ENCODE peak calls at places on chromosomes 16 and 17, in seven cellular contexts. H is A549; P is OCI-LY7; M is right lobe of liver; A is CD8-positive, alpha-beta memory T cell; L is gastrocnemius medialis; R is CD8-positive, alpha-beta T cell. Q is an unnamed sample.

GRCh38 chr17:72953621-72954020 is 138.9 kb downstream of the SLC39A11 start:
- DNase-seq in P (no peak), L (no peak), H (no peak), A (no peak), M (no peak), R (no peak), Q (no peak)

GRCh38 chr16:72313903-72314302 is 141.9 kb upstream of the PMFBP1 start:
- DNase-seq in H (no peak), L (no peak), R (no peak), P (no peak), A (no peak), M (no peak), Q (no peak)

GRCh38 chr16:18841833-18842525 is 40.6 kb upstream of the ARL6IP1 start:
- DNase-seq in L (no peak), M (no peak), A (no peak), P (no peak), H (no peak), R (no peak), Q (no peak)

GRCh38 chr16:49961087-49961486 is 63.9 kb upstream of the CNEP1R1 start:
- DNase-seq in P (no peak), R (no peak), L (no peak), M (no peak), A (no peak), H (no peak), Q (no peak)

GRCh38 chr16:23058576-23058975 is 90.7 kb downstream of the USP31 start:
- DNase-seq in H (no peak), P (no peak), R (no peak), A (no peak), L (no peak), M (no peak), Q (peak; percentile 14)

GRCh38 chr17:39923836-39924690 is 3.3 kb downstream of the ORMDL3 start:
- DNase-seq in P (no peak), A (no peak), R (no peak), L (no peak), M (peak; percentile 93), H (no peak), Q (no peak)

GRCh38 chr17:8103549-8103948 is 14.8 kb downstream of the ALOXE3 start:
- DNase-seq in L (no peak), H (no peak), M (no peak), R (no peak), A (no peak), P (no peak), Q (no peak)

GRCh38 chr17:3927628-3928010 is 11.4 kb upstream of the P2RX1 start:
- DNase-seq in R (no peak), L (no peak), P (no peak), A (no peak), M (no peak), H (no peak), Q (no peak)

GRCh38 chr16:48498761-48499600 is 111.0 kb downstream of the N4BP1 start:
- DNase-seq in L (no peak), P (no peak), A (no peak), M (peak; percentile 65), H (no peak), R (no peak), Q (no peak)

GRCh38 chr17:75468311-75468754 is 11.9 kb downstream of the TMEM94 start:
- DNase-seq in M (no peak), A (no peak), P (no peak), H (no peak), R (no peak), L (peak; percentile 63), Q (no peak)

GRCh38 chr17:74141612-74142011 is 61.9 kb upstream of the RPL38 start:
- DNase-seq in L (no peak), R (no peak), M (no peak), P (no peak), A (no peak), H (no peak), Q (no peak)

GRCh38 chr17:75778861-75779249 is 5.8 kb upstream of the UNK start:
- DNase-seq in L (peak; percentile 44), R (no peak), A (peak; percentile 76), M (peak; percentile 83), H (peak; percentile 55), P (peak; percentile 84), Q (peak; percentile 61)

GRCh38 chr17:36760425-36760824 is 159.0 kb downstream of the MRM1 start:
- DNase-seq in A (no peak), M (no peak), P (no peak), L (no peak), R (no peak), H (no peak), Q (no peak)

GRCh38 chr17:36849871-36850348 is 87.4 kb upstream of the LHX1 start:
- DNase-seq in R (no peak), H (peak; percentile 38), P (peak; percentile 4), M (no peak), A (no peak), L (no peak), Q (no peak)

GRCh38 chr17:49963626-49964538 is 5.1 kb upstream of the DLX4 start:
- DNase-seq in L (no peak), R (no peak), M (no peak), H (no peak), A (no peak), P (no peak), Q (no peak)

GRCh38 chr16:566475-567361 is at the start of gene NHLRC4:
- DNase-seq in R (peak; percentile 57), H (no peak), A (peak; percentile 28), P (peak; percentile 90), L (peak; percentile 40), M (no peak), Q (no peak)

GRCh38 chr17:75689441-75689873 is 22.3 kb downstream of the SAP30BP start:
- DNase-seq in R (peak; percentile 44), A (peak; percentile 38), P (peak; percentile 98), H (no peak), L (no peak), M (no peak), Q (no peak)

GRCh38 chr16:12679660-12680272 is 123.9 kb downstream of the CPPED1 start:
- DNase-seq in L (no peak), A (no peak), R (no peak), M (no peak), P (no peak), H (no peak), Q (no peak)

GRCh38 chr17:80981062-80981902 is 10.4 kb upstream of the CHMP6 start:
- DNase-seq in H (no peak), P (peak; percentile 51), L (no peak), R (peak; percentile 38), A (peak; percentile 21), M (no peak), Q (no peak)

GRCh38 chr17:80980397-80981061 is 11.1 kb upstream of the CHMP6 start:
- DNase-seq in M (no peak), R (no peak), A (no peak), P (no peak), L (no peak), H (no peak), Q (no peak)

GRCh38 chr17:80981929-80982425 is 9.7 kb upstream of the CHMP6 start:
- DNase-seq in M (peak; percentile 46), P (no peak), L (no peak), R (no peak), A (no peak), H (no peak), Q (no peak)

GRCh38 chr17:80983545-80983944 is 8.1 kb upstream of the CHMP6 start:
- DNase-seq in L (no peak), M (peak; percentile 50), H (no peak), A (no peak), P (no peak), R (no peak), Q (no peak)

DNA sequence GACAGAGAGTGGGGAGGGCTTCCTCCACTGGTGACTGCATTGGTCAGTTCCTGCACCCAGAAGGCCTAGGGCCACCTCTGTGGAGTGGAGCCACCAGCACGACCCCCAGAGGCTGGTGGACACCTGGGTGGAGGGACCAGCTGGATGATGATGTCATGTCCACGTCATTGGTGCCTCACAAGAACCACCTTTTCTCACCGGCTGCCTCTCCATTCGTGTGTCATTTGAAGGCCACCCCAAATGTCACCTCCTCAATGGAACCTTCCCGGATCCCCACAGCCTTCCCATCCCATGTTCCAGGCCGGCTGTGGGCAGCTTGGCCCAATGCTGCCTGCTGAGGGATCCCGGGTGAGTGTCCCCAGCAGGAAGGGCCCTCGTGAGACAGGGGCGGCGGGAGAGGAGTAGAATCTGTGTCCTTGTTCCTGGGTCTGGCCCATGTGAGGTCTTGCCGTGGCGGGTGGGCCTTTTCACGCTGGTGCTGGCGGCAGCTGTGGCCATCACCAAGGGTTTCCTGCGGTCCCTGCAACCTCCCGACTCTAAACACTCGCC is 9.1 kb upstream of the CHMP6 start:
- DNase-seq in P (no peak), L (no peak), M (peak; percentile 40), A (no peak), R (no peak), H (no peak), Q (no peak)
- H3K27ac ChIP-seq in P (no peak overlapping the region), L (no peak overlapping the region), M (no peak overlapping the region), A (no peak overlapping the region), R (no peak overlapping the region), H (no peak overlapping the region), Q (no peak overlapping the region)

DNA sequence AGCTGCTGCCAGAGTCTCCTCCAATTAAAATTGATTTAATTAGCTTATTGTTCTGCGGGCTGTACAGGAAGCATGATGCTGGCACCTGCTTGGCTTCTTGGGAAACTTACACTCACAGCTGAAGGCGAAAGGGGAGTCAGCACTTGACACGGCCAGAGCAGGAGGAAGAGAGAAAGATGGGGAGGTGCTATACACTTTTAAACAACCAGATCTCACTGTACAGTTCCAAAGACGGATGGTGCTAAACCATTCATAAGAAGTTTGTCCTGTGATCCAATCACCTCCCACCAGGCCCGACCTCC is 1.4 kb upstream of the PRDM7 start:
- DNase-seq in L (no peak), P (no peak), R (no peak), M (no peak), A (no peak), H (no peak), Q (no peak)
- H3K27ac ChIP-seq in L (no peak overlapping the region), P (no peak overlapping the region), R (no peak overlapping the region), M (no peak overlapping the region), A (no peak overlapping the region), H (no peak overlapping the region), Q (no peak overlapping the region)

GRCh38 chr16:3788711-3789374 is 71.5 kb upstream of the TRAP1 start:
- DNase-seq in A (no peak), H (no peak), R (no peak), P (no peak), L (no peak), M (no peak), Q (no peak)
- H3K27ac ChIP-seq in A (no peak overlapping the region), H (no peak overlapping the region), R (no peak overlapping the region), P (no peak overlapping the region), L (no peak overlapping the region), M (no peak overlapping the region), Q (no peak overlapping the region)

GRCh38 chr16:80841231-80841630 is 36.8 kb upstream of the CDYL2 start:
- DNase-seq in A (no peak), M (no peak), L (no peak), P (no peak), R (no peak), H (no peak), Q (no peak)
- H3K27ac ChIP-seq in A (no peak overlapping the region), M (no peak overlapping the region), L (no peak overlapping the region), P (no peak overlapping the region), R (no peak overlapping the region), H (no peak overlapping the region), Q (no peak overlapping the region)